ENCODE peak calls at places on chromosomes 6 and 20, in six cellular contexts. F is WTC11, N is stomach, B is glutamatergic neuron, Q is AG10803, D is fibroblast of pulmonary artery. V is an unnamed sample.

GRCh38 chr20:31587545-31588389 is 17.3 kb upstream of the ID1 start:
- DNase-seq in F (no peak), N (peak), B (peak), Q (peak), D (peak), V (no peak)

GRCh38 chr20:61049684-61050083 is 202.4 kb upstream of the CDH4 start:
- DNase-seq in F (no peak), N (no peak), B (no peak), Q (no peak), D (no peak), V (no peak)

GRCh38 chr6:1311400-1312192 is at the start of gene FOXQ1:
- DNase-seq in F (peak), N (peak), B (peak), Q (no peak), D (no peak), V (no peak)

GRCh38 chr6:93418448-93419303 is 683 bp downstream of the EPHA7 start:
- DNase-seq in F (peak), N (no peak), B (peak), Q (no peak), D (peak), V (peak)

GRCh38 chr6:46044876-46045617 is 29.4 kb upstream of the CLIC5 start:
- DNase-seq in F (no peak), N (peak), B (no peak), Q (peak), D (peak), V (no peak)

GRCh38 chr6:169961772-169962561 is 210.5 kb downstream of the ERMARD start:
- DNase-seq in F (peak), N (peak), B (peak), Q (no peak), D (no peak), V (peak)

GRCh38 chr6:141452354-141452686 is 680.4 kb upstream of the GJE1 start:
- DNase-seq in F (no peak), N (no peak), B (no peak), Q (no peak), D (no peak), V (no peak)

GRCh38 chr20:50725722-50726000 is 5.7 kb upstream of the PARD6B start:
- DNase-seq in F (no peak), N (no peak), B (no peak), Q (no peak), D (no peak), V (no peak)

GRCh38 chr6:32057966-32058365 is 19.8 kb downstream of the CYP21A2 start:
- DNase-seq in F (no peak), N (no peak), B (no peak), Q (no peak), D (no peak), V (no peak)

GRCh38 chr6:112331306-112331705 is 15.8 kb upstream of the RFPL4B start:
- DNase-seq in F (no peak), N (no peak), B (no peak), Q (peak), D (no peak), V (no peak)

GRCh38 chr20:1263853-1264252 is 2.2 kb upstream of the SNPH start:
- DNase-seq in F (no peak), N (no peak), B (no peak), Q (peak), D (peak), V (no peak)

GRCh38 chr6:150025201-150025917 is at the start of gene RAET1L:
- DNase-seq in F (no peak), N (peak), B (no peak), Q (peak), D (peak), V (no peak)

GRCh38 chr6:501891-502601 is 110.5 kb downstream of the IRF4 start:
- DNase-seq in F (no peak), N (no peak), B (no peak), Q (no peak), D (no peak), V (no peak)

GRCh38 chr20:49909499-49910339 is 5.6 kb downstream of the SPATA2 start:
- DNase-seq in F (no peak), N (no peak), B (peak), Q (no peak), D (no peak), V (peak)

GRCh38 chr6:1894954-1895353 is 285.2 kb downstream of the FOXC1 start:
- DNase-seq in F (no peak), N (peak), B (no peak), Q (no peak), D (no peak), V (no peak)

GRCh38 chr6:22444335-22444734 is 125.0 kb upstream of the HDGFL1 start:
- DNase-seq in F (no peak), N (no peak), B (no peak), Q (no peak), D (peak), V (no peak)

GRCh38 chr6:8108031-8108660 is 5.8 kb upstream of the EEF1E1 start:
- DNase-seq in F (no peak), N (no peak), B (no peak), Q (peak), D (peak), V (no peak)

GRCh38 chr20:32451340-32451681 is 93.2 kb downstream of the ASXL1 start:
- DNase-seq in F (no peak), N (no peak), B (no peak), Q (no peak), D (no peak), V (no peak)

GRCh38 chr6:50655848-50656453 is 57.4 kb upstream of the TFAP2D start:
- DNase-seq in F (no peak), N (no peak), B (no peak), Q (peak), D (peak), V (no peak)

GRCh38 chr6:76683985-76684384 is 611.5 kb upstream of the IMPG1 start:
- DNase-seq in F (peak), N (no peak), B (no peak), Q (no peak), D (no peak), V (no peak)

GRCh38 chr6:76681781-76682180 is 609.3 kb upstream of the IMPG1 start:
- DNase-seq in F (no peak), N (no peak), B (no peak), Q (peak), D (peak), V (no peak)

GRCh38 chr6:76682842-76683241 is 610.4 kb upstream of the IMPG1 start:
- DNase-seq in F (no peak), N (no peak), B (no peak), Q (no peak), D (peak), V (no peak)

GRCh38 chr6:76684881-76685280 is 612.4 kb upstream of the IMPG1 start:
- DNase-seq in F (no peak), N (no peak), B (no peak), Q (no peak), D (peak), V (no peak)
- TF ChIP-seq CTCF in F (no peak), N (no peak), B (no peak), Q (peak), D (peak), V (peak)

GRCh38 chr6:137625808-137626207 is 131.6 kb upstream of the OLIG3 start:
- DNase-seq in F (no peak), N (no peak), B (no peak), Q (no peak), D (no peak), V (no peak)
- TF ChIP-seq CTCF in F (no peak), N (no peak), B (peak), Q (no peak), D (no peak), V (no peak)

GRCh38 chr20:15236812-15237211 is 899.4 kb upstream of the FLRT3 start:
- DNase-seq in F (peak), N (peak), B (no peak), Q (peak), D (peak), V (no peak)
- TF ChIP-seq CTCF in F (peak), N (peak), B (peak), Q (peak), D (peak), V (peak)

DNA sequence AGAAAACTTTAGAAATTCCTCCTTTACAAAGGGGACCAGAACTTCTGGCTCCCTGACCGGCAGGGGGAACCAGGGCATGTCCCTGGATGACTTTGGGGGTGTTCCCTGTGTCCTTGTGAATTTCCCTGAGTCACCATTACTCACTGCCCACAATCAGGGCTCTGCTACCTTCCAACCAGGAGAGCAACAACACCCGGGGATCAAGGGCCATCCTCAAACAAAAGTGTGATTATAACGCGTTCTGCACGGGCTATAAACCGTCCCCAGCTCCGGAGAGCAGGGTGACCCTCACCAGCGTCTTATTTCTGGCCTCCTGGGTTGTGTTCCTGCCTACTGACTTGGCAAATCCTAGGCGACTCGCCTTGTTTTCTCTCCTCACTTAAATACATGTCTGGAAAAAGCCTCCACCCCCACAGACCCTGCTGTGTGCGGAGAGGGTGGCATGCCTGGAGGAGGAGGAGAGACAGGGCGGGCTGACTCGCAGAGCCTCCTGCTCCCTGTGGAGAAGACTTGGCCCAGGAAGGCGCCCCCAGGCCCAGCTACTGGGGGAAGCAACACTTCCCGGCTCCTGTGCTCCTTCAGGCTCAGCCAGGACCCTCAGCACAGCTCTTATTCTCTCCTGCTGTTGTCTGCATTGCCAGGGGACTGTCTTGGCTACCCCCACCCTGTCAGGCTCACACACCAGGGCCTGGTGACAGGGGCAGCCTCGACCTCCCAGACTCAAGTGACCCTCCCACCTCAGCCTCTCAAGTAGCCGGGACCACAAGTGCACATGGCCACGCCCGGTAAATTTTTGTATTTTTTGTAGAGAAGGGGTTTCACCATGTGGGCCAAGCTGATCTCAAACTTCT is 54.1 kb downstream of the FGD2 start:
- DNase-seq in F (peak), N (peak), B (no peak), Q (peak), D (peak), V (peak)
- TF ChIP-seq CTCF in F (peak), N (peak), B (peak), Q (peak), D (peak), V (peak)

DNA sequence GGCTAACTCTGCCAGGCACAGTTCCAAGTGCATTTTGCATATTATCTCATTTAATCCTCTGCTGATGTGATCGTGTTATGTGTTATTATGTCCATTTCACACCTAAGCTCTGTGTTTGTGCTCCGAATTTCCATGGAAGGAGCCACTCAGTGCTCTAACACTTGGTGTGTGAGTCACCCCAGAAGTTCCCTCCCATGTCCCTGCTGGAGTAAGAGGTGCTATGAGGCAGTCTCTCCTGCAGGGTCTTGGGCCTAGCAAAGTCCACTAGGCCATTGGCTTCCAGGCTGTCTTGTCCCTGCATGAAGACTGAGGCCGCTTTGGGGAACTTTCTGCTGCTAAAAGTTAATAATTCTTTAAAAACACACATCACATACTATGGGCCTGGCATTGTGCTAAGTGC is 405.9 kb upstream of the SULF2 start:
- DNase-seq in F (no peak), N (no peak), B (no peak), Q (no peak), D (peak), V (no peak)
- TF ChIP-seq CTCF in F (no peak), N (no peak), B (no peak), Q (no peak), D (no peak), V (peak)

DNA sequence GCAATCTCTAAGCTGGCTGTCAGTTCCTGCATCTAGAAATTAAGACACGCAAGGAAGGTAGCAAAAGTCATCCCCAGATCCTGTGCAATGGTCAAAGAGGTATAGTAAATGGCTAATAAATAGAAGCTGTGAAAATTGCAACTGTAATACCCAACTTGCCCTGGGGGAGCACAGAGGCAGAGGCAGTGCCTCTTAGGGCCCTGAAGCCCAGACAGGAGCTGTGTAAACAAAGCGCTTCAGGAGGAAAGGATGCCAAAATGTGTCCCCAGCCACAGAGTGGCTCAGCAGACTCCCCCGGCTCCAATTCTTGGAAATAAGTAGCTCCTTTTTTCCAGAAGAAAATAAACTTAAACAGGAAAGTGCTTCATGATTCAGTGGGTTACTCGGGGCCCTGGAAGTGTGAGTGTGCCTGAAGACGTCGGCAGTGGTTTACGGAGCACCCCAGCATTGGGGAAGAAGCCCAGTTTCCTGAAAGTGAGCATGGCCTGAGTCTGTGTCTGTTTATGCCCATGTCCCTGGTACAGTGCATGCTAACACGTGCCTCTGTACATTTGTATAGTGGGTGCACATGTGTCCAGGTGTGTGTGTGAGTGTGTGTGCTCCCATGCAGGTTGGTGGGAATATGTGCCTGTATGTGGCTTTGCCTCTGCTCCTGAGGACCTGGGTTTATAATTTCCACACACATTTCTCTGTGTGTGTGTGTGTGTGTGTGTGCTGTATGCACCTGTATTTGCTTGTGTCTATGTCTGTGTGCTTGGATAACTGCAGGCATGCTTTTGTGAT is 246.7 kb downstream of the MAFB start:
- DNase-seq in F (peak), N (no peak), B (no peak), Q (peak), D (peak), V (no peak)
- TF ChIP-seq CTCF in F (peak), N (no peak), B (peak), Q (peak), D (no peak), V (peak)

GRCh38 chr6:147906361-147906760 is 397.9 kb downstream of the SAMD5 start:
- DNase-seq in F (no peak), N (no peak), B (no peak), Q (no peak), D (no peak), V (no peak)

GRCh38 chr6:147905721-147906120 is 397.2 kb downstream of the SAMD5 start:
- DNase-seq in F (no peak), N (no peak), B (no peak), Q (peak), D (no peak), V (no peak)

GRCh38 chr6:147910254-147910653 is 401.8 kb downstream of the SAMD5 start:
- DNase-seq in F (no peak), N (no peak), B (no peak), Q (no peak), D (no peak), V (no peak)

GRCh38 chr6:147911686-147912085 is 403.2 kb downstream of the SAMD5 start:
- DNase-seq in F (no peak), N (no peak), B (no peak), Q (no peak), D (no peak), V (no peak)

GRCh38 chr6:147909645-147910044 is 401.2 kb downstream of the SAMD5 start:
- DNase-seq in F (no peak), N (no peak), B (no peak), Q (no peak), D (no peak), V (no peak)
- TF ChIP-seq CTCF in F (no peak), N (no peak), B (no peak), Q (no peak), D (no peak), V (no peak)

DNA sequence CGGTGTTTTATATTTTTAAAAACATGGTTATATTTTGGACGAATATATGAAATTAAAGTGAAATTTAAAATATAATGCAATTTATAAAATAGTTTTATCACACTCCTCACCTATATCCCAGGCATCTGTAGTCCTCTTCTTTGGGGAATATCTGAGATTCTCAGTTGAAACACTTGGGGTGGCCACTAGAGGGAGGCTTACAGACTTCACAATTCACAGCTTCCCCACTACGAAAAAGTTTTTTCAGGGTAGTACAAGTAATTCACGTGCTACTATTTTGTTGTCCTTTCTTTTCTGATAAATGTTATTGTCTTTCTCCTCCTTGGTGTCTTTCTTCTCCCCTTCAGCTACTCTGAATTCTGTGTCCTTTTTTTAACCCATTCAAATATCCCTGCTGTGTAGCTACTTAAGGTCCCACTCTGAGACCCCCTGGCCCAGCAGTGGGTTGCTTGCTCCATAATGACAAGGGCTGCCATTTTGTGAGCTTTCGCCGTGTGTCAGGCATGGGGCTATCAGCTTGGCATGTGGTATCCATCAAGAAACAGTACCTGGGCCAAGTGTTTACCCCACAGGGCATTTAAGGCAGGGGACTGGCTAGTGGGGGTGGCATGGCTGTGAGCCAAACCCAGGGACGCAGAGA is 43.6 kb upstream of the PHACTR3 start:
- DNase-seq in F (no peak), N (no peak), B (peak), Q (peak), D (peak), V (no peak)
- TF ChIP-seq CTCF in F (peak), N (peak), B (peak), Q (peak), D (peak), V (peak)

DNA sequence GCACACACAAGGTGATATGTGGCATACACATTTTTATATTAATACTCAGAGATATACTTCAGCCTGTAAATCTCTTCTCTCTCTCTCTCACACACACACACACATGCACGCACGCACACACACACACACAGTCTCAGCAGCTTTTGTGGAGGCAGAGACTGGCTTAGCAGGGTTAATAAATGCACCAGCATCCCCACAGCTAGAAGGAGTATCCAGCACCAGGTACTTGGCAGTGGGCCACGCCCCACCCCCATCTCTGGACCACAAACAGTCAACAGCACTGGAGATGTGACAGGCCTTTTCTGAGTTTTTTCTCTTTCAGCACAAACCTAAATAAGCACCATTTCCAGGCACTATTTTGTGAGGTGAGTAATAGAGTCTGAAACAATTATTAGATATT is 47.3 kb upstream of the LRFN2 start:
- DNase-seq in F (no peak), N (no peak), B (no peak), Q (no peak), D (no peak), V (no peak)
- TF ChIP-seq CTCF in F (no peak), N (no peak), B (no peak), Q (no peak), D (no peak), V (no peak)

GRCh38 chr20:13995086-13995665 is at the start of gene MACROD2:
- DNase-seq in F (peak), N (peak), B (peak), Q (peak), D (peak), V (peak)
- TF ChIP-seq CTCF in F (no peak), N (no peak), B (no peak), Q (peak), D (no peak), V (no peak)

V was measured in chondrocyte.